ENCODE peak calls at places on chromosomes 3 and 15, in seven cellular contexts. I is K562, B is H1, G is WTC11, J is SK-N-SH, Z is A549, X is GM12878. M is an unnamed sample.

GRCh38 chr3:183560607-183561006 is 5.1 kb upstream of the KLHL6 start:
- DNase-seq in I (no peak), B (no peak), G (no peak), J (no peak), Z (peak; percentile 15), X (no peak), M (no peak)

GRCh38 chr15:31016446-31016915 is 25.1 kb upstream of the MTMR10 start:
- DNase-seq in I (no peak), B (no peak), G (no peak), J (no peak), Z (no peak), X (no peak), M (peak; percentile 83)

GRCh38 chr15:60511351-60512157 is 32.6 kb upstream of the ICE2 start:
- DNase-seq in I (no peak), B (no peak), G (no peak), J (no peak), Z (no peak), X (no peak), M (peak; percentile 10)

GRCh38 chr15:31296304-31297220 is 30.1 kb upstream of the KLF13 start:
- DNase-seq in I (no peak), B (no peak), G (no peak), J (peak; percentile 12), Z (peak; percentile 93), X (no peak), M (no peak)

GRCh38 chr3:9251055-9251786 is 1.8 kb upstream of the SRGAP3 start:
- DNase-seq in I (no peak), B (no peak), G (no peak), J (no peak), Z (no peak), X (no peak), M (no peak)

GRCh38 chr3:116905805-116906204 is 196.2 kb downstream of the TUSC7 start:
- DNase-seq in I (no peak), B (no peak), G (no peak), J (no peak), Z (no peak), X (no peak), M (no peak)

GRCh38 chr15:78800806-78801205 is 10.5 kb downstream of the ADAMTS7 start:
- DNase-seq in I (no peak), B (no peak), G (no peak), J (no peak), Z (no peak), X (no peak), M (no peak)

GRCh38 chr3:136979684-136980083 is 21.9 kb downstream of the IL20RB start:
- DNase-seq in I (no peak), B (no peak), G (no peak), J (no peak), Z (no peak), X (no peak), M (peak; percentile 72)

GRCh38 chr3:114686624-114687023 is 392.8 kb downstream of the TIGIT start:
- DNase-seq in I (no peak), B (no peak), G (no peak), J (no peak), Z (no peak), X (no peak), M (no peak)

GRCh38 chr3:52244061-52244628 is 1.4 kb upstream of the PPM1M start:
- DNase-seq in I (no peak), B (no peak), G (no peak), J (no peak), Z (no peak), X (peak; percentile 85), M (peak; percentile 43)

GRCh38 chr3:58375209-58375608 is 42.5 kb downstream of the PXK start:
- DNase-seq in I (no peak), B (no peak), G (no peak), J (no peak), Z (no peak), X (no peak), M (no peak)

GRCh38 chr3:5553203-5553602 is 365.7 kb downstream of the EDEM1 start:
- DNase-seq in I (no peak), B (no peak), G (no peak), J (no peak), Z (no peak), X (no peak), M (no peak)

GRCh38 chr15:77035999-77036471 is 34.9 kb downstream of the TSPAN3 start:
- DNase-seq in I (no peak), B (peak; percentile 43), G (no peak), J (peak; percentile 18), Z (no peak), X (no peak), M (no peak)
- TF ChIP-seq USF2 in I (no peak), B (no peak), G (no peak), J (no peak), Z (no peak), X (no peak), M (no peak)

GRCh38 chr3:54320376-54320775 is 198.0 kb downstream of the CACNA2D3 start:
- DNase-seq in I (no peak), B (peak; percentile 8), G (no peak), J (no peak), Z (peak; percentile 3), X (no peak), M (no peak)

GRCh38 chr3:54324069-54324468 is 201.7 kb downstream of the CACNA2D3 start:
- DNase-seq in I (no peak), B (no peak), G (no peak), J (no peak), Z (no peak), X (no peak), M (no peak)

GRCh38 chr3:54326951-54327350 is 204.6 kb downstream of the CACNA2D3 start:
- DNase-seq in I (no peak), B (peak; percentile 8), G (no peak), J (no peak), Z (no peak), X (no peak), M (no peak)

GRCh38 chr3:54321515-54321914 is 199.2 kb downstream of the CACNA2D3 start:
- DNase-seq in I (no peak), B (peak; percentile 38), G (no peak), J (no peak), Z (no peak), X (no peak), M (no peak)

GRCh38 chr3:54322354-54322753 is 200.0 kb downstream of the CACNA2D3 start:
- DNase-seq in I (no peak), B (peak; percentile 23), G (no peak), J (no peak), Z (peak; percentile 5), X (no peak), M (no peak)
- TF ChIP-seq USF2 in I (no peak), B (no peak), G (no peak), J (no peak), Z (peak; percentile 25), X (no peak), M (no peak)

GRCh38 chr3:188002626-188003138 is 151.3 kb upstream of the LPP start:
- DNase-seq in I (no peak), B (no peak), G (no peak), J (no peak), Z (no peak), X (no peak), M (no peak)
- TF ChIP-seq USF2 in I (no peak), B (no peak), G (no peak), J (no peak), Z (no peak), X (no peak), M (no peak)

DNA sequence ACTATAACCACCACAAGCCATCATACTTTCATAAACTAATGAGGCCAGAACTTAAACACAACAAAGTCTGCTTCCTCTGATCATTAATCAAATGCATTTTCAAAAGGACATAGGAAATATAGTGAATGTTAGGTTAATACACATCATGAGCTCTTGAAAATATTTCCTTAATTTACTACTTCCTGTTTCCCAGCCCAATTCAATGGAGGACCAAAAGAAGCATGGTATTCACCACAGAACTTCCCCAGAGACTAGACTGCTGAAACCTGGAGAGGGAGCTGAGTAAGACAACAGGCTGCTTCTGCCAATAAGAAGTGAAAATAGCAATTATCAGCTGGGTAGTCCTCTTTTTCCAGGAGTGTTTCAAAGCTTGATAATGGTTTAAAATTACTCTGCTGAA is 250.2 kb downstream of the ULK4 start:
- DNase-seq in I (no peak), B (no peak), G (no peak), J (no peak), Z (no peak), X (peak; percentile 2), M (peak; percentile 42)
- TF ChIP-seq USF2 in I (no peak), B (no peak), G (no peak), J (no peak), Z (no peak), X (no peak), M (no peak)

DNA sequence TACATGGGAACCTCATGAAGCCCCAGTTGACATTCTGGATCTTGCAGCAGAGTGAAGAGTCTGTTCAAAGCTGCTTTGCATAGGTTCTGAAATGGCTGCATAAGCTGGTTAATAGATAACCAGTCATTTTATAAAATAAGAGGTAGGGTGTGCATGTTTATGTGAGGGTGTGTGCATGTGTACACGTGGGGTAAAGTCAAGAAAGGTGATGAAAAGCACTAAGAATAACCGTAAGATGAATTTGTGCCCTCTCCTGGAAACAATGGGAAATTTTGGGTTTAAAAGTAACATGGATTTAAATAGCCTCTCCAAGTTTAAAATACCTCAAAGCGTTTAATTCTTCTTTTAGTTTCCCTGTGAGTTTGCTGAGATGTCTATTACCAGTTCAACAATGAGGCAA is 33.0 kb downstream of the PAQR9 start:
- DNase-seq in I (peak; percentile 24), B (no peak), G (no peak), J (no peak), Z (peak; percentile 35), X (no peak), M (no peak)
- TF ChIP-seq USF2 in I (no peak), B (no peak), G (no peak), J (no peak), Z (no peak), X (no peak), M (no peak)

DNA sequence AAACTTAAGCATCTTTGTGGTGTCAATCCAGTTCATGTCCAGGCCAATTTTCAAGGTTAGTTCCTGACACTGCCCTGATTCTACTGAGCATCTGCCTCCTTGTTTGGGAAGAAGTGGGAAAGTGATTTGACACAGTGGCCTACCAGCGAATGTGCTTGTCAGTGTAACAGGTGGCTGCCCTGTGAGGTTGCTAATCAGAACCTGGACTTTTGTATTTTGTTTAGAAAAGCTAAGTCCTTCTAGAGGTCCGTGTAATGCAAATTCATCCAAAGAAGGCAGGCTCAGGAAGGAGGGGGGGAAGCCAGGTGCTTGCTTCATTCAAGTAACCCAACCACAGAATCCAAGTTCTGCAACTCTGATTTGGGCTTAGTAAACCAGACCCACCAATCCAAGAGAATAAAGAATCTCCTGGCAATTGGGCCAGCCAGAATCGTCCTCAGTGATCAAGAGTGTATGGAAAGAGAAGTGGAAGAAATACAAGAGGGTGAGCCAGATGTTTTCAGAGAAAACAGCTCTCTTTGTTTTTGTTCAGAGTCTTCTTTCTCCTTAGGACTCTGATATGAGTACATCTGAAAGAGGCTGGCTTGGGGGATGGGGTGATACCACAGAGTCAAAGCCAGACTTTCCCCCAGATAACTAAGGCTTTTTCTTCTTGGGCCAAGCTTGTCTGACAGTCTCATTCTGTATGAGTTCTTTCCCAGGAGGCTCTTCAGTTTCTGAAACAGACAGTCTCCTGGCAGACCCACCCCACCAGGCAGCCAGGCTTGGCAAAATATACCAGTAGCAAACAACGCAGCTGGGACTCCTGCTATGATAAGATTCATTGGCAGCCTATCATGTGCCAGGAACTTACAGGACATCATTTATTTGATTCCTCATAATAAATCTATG is 508.9 kb upstream of the TBL1XR1 start:
- DNase-seq in I (no peak), B (no peak), G (no peak), J (no peak), Z (no peak), X (no peak), M (no peak)
- TF ChIP-seq USF2 in I (no peak), B (no peak), G (no peak), J (no peak), Z (no peak), X (no peak), M (no peak)